ENCODE peak calls at places on chromosomes 3 and 15, in five cellular contexts. S, J, G, A and P are unnamed samples. For H3K27me3 and H3K36me3, the result is how much of the 10 kb centered on the place peaks cover.

GRCh38 chr15:69395460-69395859 is 18.7 kb upstream of the KIF23 start:
- DNase-seq in G (no peak), A (peak), S (no peak), J (no peak), P (no peak)

GRCh38 chr3:183502782-183503181 is 52.7 kb downstream of the KLHL6 start:
- DNase-seq in J (no peak), S (peak), A (no peak), G (no peak), P (no peak)

GRCh38 chr3:40291471-40291870 is 18.0 kb upstream of the EIF1B start:
- DNase-seq in J (no peak), A (no peak), S (no peak), G (no peak), P (no peak)

GRCh38 chr3:57756022-57756527 is at the start of gene SLMAP:
- DNase-seq in J (peak), S (peak), A (peak), G (peak), P (peak)

GRCh38 chr15:100234158-100235029 is 107.4 kb downstream of the ADAMTS17 start:
- DNase-seq in A (no peak), J (peak), S (no peak), G (no peak), P (no peak)

GRCh38 chr3:39808467-39809180 is 785 bp upstream of the MYRIP start:
- DNase-seq in J (no peak), A (peak), S (peak), G (peak), P (no peak)

GRCh38 chr3:99967796-99968195 is 146.5 kb downstream of the FILIP1L start:
- DNase-seq in A (no peak), S (no peak), J (no peak), G (no peak), P (no peak)

GRCh38 chr15:28273468-28273867 is 48.5 kb downstream of the HERC2 start:
- DNase-seq in J (no peak), G (no peak), A (no peak), S (peak), P (no peak)

GRCh38 chr3:118117061-118117460 is 917.6 kb downstream of the IGSF11 start:
- DNase-seq in J (no peak), G (no peak), A (no peak), S (no peak), P (no peak)

GRCh38 chr3:126468028-126468891 is 7.4 kb downstream of the ZXDC start:
- DNase-seq in S (no peak), G (no peak), J (no peak), A (peak), P (peak)

GRCh38 chr15:46232471-46232870 is 597.6 kb downstream of the SQOR start:
- DNase-seq in A (no peak), J (no peak), G (no peak), S (no peak), P (no peak)

GRCh38 chr3:186886202-186886820 is 43.8 kb downstream of the ADIPOQ start:
- DNase-seq in G (no peak), A (no peak), S (no peak), J (no peak), P (no peak)

GRCh38 chr15:68608206-68608843 is 29.5 kb downstream of the CORO2B start:
- DNase-seq in J (peak), S (peak), A (no peak), G (no peak), P (peak)

GRCh38 chr15:94478763-94479162 is 247.4 kb downstream of the MCTP2 start:
- DNase-seq in J (no peak), A (no peak), S (no peak), G (no peak), P (no peak)

GRCh38 chr3:25854214-25854613 is 64.3 kb downstream of the OXSM start:
- DNase-seq in J (no peak), G (no peak), A (no peak), S (no peak), P (no peak)

GRCh38 chr3:124786491-124787241 is 56.4 kb downstream of the UMPS start:
- DNase-seq in A (no peak), G (no peak), S (no peak), J (no peak), P (no peak)

GRCh38 chr3:171116365-171116764 is 89.8 kb upstream of the SLC2A2 start:
- DNase-seq in G (no peak), J (no peak), S (no peak), A (no peak), P (no peak)

GRCh38 chr3:171113716-171114115 is 87.2 kb upstream of the SLC2A2 start:
- DNase-seq in J (no peak), S (no peak), G (peak), A (no peak), P (no peak)

GRCh38 chr3:171115667-171116066 is 89.1 kb upstream of the SLC2A2 start:
- DNase-seq in A (no peak), G (no peak), S (no peak), J (no peak), P (no peak)

GRCh38 chr3:171121801-171122200 is 95.3 kb upstream of the SLC2A2 start:
- DNase-seq in G (no peak), S (no peak), A (no peak), J (no peak), P (no peak)

DNA sequence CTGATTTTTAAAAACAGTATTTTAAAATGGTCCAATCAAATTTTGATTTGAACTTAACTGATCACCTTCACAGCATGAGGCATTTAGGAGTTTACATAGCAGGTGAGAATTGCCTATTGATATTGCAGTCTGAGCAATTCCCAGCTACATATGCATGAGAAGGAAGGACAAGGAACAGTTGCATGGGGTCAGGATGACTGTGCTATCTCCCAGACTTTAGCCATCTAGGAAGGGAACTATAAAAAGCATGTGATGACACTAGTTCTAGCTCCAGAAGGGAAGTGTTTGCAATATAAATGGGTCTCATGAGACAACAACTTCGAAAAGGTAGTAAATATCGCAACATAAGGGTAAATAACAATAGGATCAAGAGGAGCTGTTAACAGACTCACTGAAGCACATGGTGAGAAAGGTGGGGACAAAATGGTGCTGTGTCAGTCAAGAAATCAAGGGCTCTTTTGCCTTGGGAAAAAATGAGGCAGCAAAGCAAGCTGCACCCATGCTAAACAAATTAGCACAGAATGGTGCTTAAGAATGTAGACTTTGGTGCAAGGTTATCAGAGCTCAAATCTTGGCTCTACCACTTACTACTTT is 90.4 kb upstream of the SLC2A2 start:
- DNase-seq in G (no peak), A (no peak), J (no peak), S (no peak), P (no peak)
- H3K27me3 ChIP-seq in G (under half), A (under half), J (under half), S (under half), P (under half)

DNA sequence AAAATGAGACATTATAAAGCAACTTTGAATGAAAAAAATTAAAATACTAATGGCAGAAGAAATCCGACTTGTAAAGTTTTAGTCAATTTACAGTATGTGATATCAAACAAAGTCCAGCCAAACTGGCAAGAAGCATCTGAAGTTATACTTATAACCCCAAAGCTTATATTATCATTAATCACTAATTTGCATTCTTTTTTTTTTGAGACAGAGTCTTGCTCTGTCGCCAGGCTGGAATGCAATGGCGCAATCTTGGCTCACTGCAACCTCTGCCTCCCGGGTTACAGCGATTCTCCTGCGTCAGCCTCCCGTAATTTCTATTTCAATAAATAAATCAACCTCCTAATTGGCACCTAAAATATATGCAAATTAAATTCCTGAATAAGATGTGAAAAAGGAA is 80.1 kb downstream of the AQR start:
- DNase-seq in A (no peak), S (no peak), G (no peak), J (no peak), P (no peak)
- H3K36me3 ChIP-seq in A (half or more), S (under half), G (under half), J (half or more), P (under half)

GRCh38 chr15:65285291-65286068 is 1.2 kb downstream of the PARP16 start:
- DNase-seq in A (no peak), J (no peak), S (no peak), G (no peak), P (no peak)

GRCh38 chr15:65287515-65287845 is 797 bp upstream of the PARP16 start:
- DNase-seq in G (no peak), J (no peak), A (no peak), S (no peak), P (no peak)

GRCh38 chr15:65286069-65286703 is 497 bp downstream of the PARP16 start:
- DNase-seq in G (peak), A (no peak), S (peak), J (no peak), P (no peak)

GRCh38 chr15:65289261-65289854 is 2.7 kb upstream of the PARP16 start:
- DNase-seq in S (no peak), G (no peak), J (no peak), A (no peak), P (no peak)

GRCh38 chr15:65286704-65287514 is at the start of gene PARP16:
- DNase-seq in A (peak), J (peak), S (peak), G (peak), P (peak)
- H3K27ac ChIP-seq in A (peak), J (peak), S (peak), G (peak), P (peak)

DNA sequence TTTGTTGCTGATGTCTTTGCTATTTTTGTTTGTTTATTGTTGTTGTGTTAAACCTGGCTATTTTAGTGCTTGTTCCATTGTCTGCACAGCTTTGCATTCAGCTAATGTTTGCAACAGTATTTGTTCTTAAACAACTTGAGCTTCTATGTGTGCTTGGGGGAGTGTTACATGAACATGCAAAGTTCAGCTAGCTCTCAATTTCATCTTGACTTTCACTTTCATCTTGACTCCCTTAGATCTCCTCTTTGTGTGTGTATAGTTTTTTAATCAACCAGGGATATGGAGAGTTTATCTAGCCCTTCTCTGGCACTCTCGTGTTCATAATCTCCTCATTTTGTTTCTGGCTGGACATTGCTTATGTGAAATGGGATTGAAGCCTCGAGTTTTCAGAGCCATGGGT is 212.4 kb upstream of the ZBTB20 start:
- DNase-seq in J (no peak), G (no peak), S (no peak), A (no peak), P (no peak)
- H3K27me3 ChIP-seq in J (under half), G (under half), S (under half), A (under half), P (under half)

GRCh38 chr3:14120111-14120920 is 4.4 kb downstream of the CHCHD4 start:
- DNase-seq in S (peak), J (no peak), G (no peak), A (no peak), P (no peak)
- H3K36me3 ChIP-seq in S (under half), J (under half), G (under half), A (under half), P (under half)

DNA sequence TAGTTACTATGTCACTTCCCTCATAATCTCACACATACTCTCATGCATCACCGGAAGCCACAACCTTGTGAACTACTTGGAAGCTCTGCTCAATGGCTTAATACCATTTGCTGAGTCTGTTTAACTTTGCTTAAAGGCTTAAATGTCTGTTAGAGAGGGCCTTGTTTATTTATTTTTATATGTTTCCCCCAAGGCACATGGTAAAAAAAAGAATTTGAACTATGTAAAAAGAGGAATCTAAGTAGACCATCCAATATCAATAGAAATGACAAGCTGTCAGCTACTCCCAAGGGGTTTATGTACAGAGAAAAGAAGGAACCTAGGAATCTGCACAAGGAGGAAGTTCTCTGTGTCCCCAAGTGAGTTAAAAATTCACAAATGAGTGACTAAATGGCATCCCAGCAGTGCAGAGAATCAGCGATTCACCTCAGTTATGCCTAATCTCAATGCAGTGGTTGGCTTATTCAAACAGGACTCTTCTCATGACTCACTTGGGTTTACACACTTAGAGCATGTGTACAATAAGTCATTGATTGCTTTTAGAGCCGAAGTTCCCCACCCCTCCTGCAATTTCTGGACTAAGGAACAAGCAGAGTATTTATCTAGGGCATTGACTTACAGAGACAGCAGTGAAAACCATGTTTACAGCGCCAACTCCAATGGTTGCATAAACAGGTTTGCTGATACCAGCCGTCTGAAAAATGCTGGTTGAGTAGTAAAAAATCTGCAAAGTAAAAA is 24.4 kb downstream of the SLC2A2 start:
- DNase-seq in J (no peak), G (peak), A (no peak), S (no peak), P (no peak)
- H3K27ac ChIP-seq in J (no peak), G (peak), A (no peak), S (no peak), P (no peak)